ENCODE peak calls at places on chromosomes 6 and 20, in six cellular contexts. N, M, U, K, C and E are unnamed samples.
A peak's percentile ranks its signal among the peaks of the same experiment; 100 is the strongest.

GRCh38 chr6:39361657-39362486 is 39.4 kb upstream of the KCNK16 start:
- DNase-seq in N (peak; percentile 86), M (no peak), U (peak; percentile 51), K (peak; percentile 9), C (peak; percentile 85), E (peak; percentile 62)

GRCh38 chr6:75852721-75853120 is 103.7 kb downstream of the MYO6 start:
- DNase-seq in N (no peak), M (no peak), U (peak; percentile 4), K (no peak), C (no peak), E (peak; percentile 40)

GRCh38 chr6:11096109-11096508 is 2.5 kb downstream of the SMIM13 start:
- DNase-seq in N (no peak), M (no peak), U (peak; percentile 25), K (no peak), C (peak; percentile 91), E (peak; percentile 89)

GRCh38 chr6:159390384-159390783 is 221.2 kb downstream of the FNDC1 start:
- DNase-seq in N (no peak), M (no peak), U (no peak), K (no peak), C (no peak), E (no peak)

GRCh38 chr20:10519361-10520048 is 84.4 kb downstream of the SLX4IP start:
- DNase-seq in N (no peak), M (no peak), U (peak; percentile 51), K (no peak), C (no peak), E (peak; percentile 88)

GRCh38 chr6:163346529-163346961 is 68.0 kb upstream of the QKI start:
- DNase-seq in N (no peak), M (no peak), U (no peak), K (no peak), C (no peak), E (no peak)

GRCh38 chr6:84139311-84139710 is 88.1 kb downstream of the CEP162 start:
- DNase-seq in N (no peak), M (no peak), U (no peak), K (no peak), C (no peak), E (no peak)

GRCh38 chr6:132063738-132064137 is 112.6 kb upstream of the CCN2 start:
- DNase-seq in N (no peak), M (no peak), U (peak; percentile 85), K (no peak), C (no peak), E (peak; percentile 84)

GRCh38 chr20:35294293-35294685 is 2.1 kb upstream of the FAM83C start:
- DNase-seq in N (no peak), M (no peak), U (no peak), K (no peak), C (no peak), E (no peak)

GRCh38 chr6:82273295-82273694 is 25.8 kb upstream of the IBTK start:
- DNase-seq in N (no peak), M (no peak), U (no peak), K (no peak), C (no peak), E (peak; percentile 16)

GRCh38 chr20:33875055-33875454 is 63.9 kb downstream of the CHMP4B start:
- DNase-seq in N (peak; percentile 61), M (no peak), U (no peak), K (no peak), C (no peak), E (no peak)

GRCh38 chr20:51412991-51413471 is 129.5 kb downstream of the NFATC2 start:
- DNase-seq in N (peak; percentile 25), M (no peak), U (no peak), K (no peak), C (peak; percentile 96), E (no peak)

GRCh38 chr6:15296735-15297134 is 50.9 kb downstream of the JARID2 start:
- DNase-seq in N (peak; percentile 60), M (no peak), U (no peak), K (no peak), C (no peak), E (no peak)

GRCh38 chr6:52925042-52925441 is 15.5 kb upstream of the GSTA3 start:
- DNase-seq in N (no peak), M (no peak), U (no peak), K (no peak), C (no peak), E (peak; percentile 88)

GRCh38 chr6:75802366-75802765 is 53.3 kb downstream of the MYO6 start:
- DNase-seq in N (no peak), M (no peak), U (peak; percentile 51), K (no peak), C (no peak), E (no peak)

GRCh38 chr6:35497571-35498406 is 910 bp upstream of the TEAD3 start:
- DNase-seq in N (peak; percentile 67), M (no peak), U (peak; percentile 30), K (no peak), C (peak; percentile 72), E (peak; percentile 60)

GRCh38 chr6:1388081-1388926 is 1.1 kb upstream of the FOXF2 start:
- DNase-seq in N (peak; percentile 24), M (no peak), U (no peak), K (no peak), C (peak; percentile 89), E (no peak)

GRCh38 chr6:41424370-41425058 is 89.1 kb downstream of the NCR2 start:
- DNase-seq in N (peak; percentile 79), M (peak; percentile 61), U (peak; percentile 70), K (peak; percentile 53), C (peak; percentile 87), E (peak; percentile 71)

GRCh38 chr6:38522322-38522721 is 117.4 kb downstream of the BTBD9 start:
- DNase-seq in N (no peak), M (no peak), U (no peak), K (no peak), C (no peak), E (no peak)

GRCh38 chr6:7086488-7086887 is 21.3 kb upstream of the RREB1 start:
- DNase-seq in N (peak; percentile 63), M (no peak), U (peak; percentile 19), K (no peak), C (peak; percentile 32), E (peak; percentile 7)

GRCh38 chr6:135819665-135820064 is 31.8 kb upstream of the PDE7B start:
- DNase-seq in N (no peak), M (no peak), U (no peak), K (no peak), C (no peak), E (no peak)

GRCh38 chr6:153814136-153814535 is 224.9 kb upstream of the OPRM1 start:
- DNase-seq in N (no peak), M (no peak), U (no peak), K (no peak), C (peak; percentile 7), E (peak; percentile 8)

GRCh38 chr6:149771925-149772324 is 22.4 kb downstream of the PCMT1 start:
- DNase-seq in N (no peak), M (no peak), U (no peak), K (no peak), C (no peak), E (no peak)

GRCh38 chr20:9613871-9614270 is 99.5 kb downstream of the LAMP5 start:
- DNase-seq in N (no peak), M (no peak), U (no peak), K (no peak), C (no peak), E (no peak)

GRCh38 chr6:90385914-90386313 is 89.3 kb upstream of the BACH2 start:
- DNase-seq in N (no peak), M (no peak), U (no peak), K (no peak), C (peak; percentile 74), E (no peak)

GRCh38 chr6:89999995-90000825 is 105.9 kb downstream of the GJA10 start:
- DNase-seq in N (no peak), M (no peak), U (no peak), K (no peak), C (peak; percentile 32), E (peak; percentile 78)

GRCh38 chr20:59850018-59850641 is 83.3 kb downstream of the SYCP2 start:
- DNase-seq in N (no peak), M (no peak), U (peak; percentile 23), K (no peak), C (peak; percentile 64), E (peak; percentile 67)